ENCODE peak calls at places on chromosomes 3 and 15, in five cellular contexts. S, X, I, N and U are unnamed samples.

GRCh38 chr3:4825572-4826236 is 153.5 kb upstream of the BHLHE40 start:
- DNase-seq in X (no peak), I (no peak), N (no peak), S (no peak), U (peak)

GRCh38 chr15:39016706-39017105 is 452.1 kb upstream of the RASGRP1 start:
- DNase-seq in X (no peak), I (no peak), S (no peak), N (no peak), U (no peak)

GRCh38 chr3:123789760-123790159 is 94.4 kb downstream of the MYLK start:
- DNase-seq in N (no peak), I (no peak), S (no peak), X (no peak), U (no peak)

GRCh38 chr3:144643778-144644191 is 672.2 kb downstream of the DIPK2A start:
- DNase-seq in N (no peak), X (no peak), I (no peak), S (no peak), U (no peak)

GRCh38 chr3:184172681-184173373 is 1.8 kb upstream of the AP2M1 start:
- DNase-seq in I (no peak), X (no peak), N (no peak), S (no peak), U (no peak)

GRCh38 chr15:58805095-58805494 is 34.0 kb downstream of the MINDY2 start:
- DNase-seq in X (no peak), S (no peak), N (no peak), I (no peak), U (no peak)

GRCh38 chr15:77409259-77410156 is 10.4 kb downstream of the PEAK1 start:
- DNase-seq in X (no peak), S (no peak), I (no peak), N (no peak), U (no peak)

GRCh38 chr15:80455051-80455648 is 51.0 kb downstream of the ARNT2 start:
- DNase-seq in I (no peak), X (no peak), S (no peak), N (no peak), U (no peak)

GRCh38 chr15:74776851-74777768 is 4.8 kb upstream of the CSK start:
- DNase-seq in I (peak), S (no peak), N (no peak), X (peak), U (no peak)

GRCh38 chr3:98733778-98734281 is 29.3 kb upstream of the ST3GAL6 start:
- DNase-seq in X (no peak), N (peak), I (peak), S (no peak), U (no peak)

GRCh38 chr3:64954995-64955636 is 267.3 kb upstream of the ADAMTS9 start:
- DNase-seq in N (no peak), I (peak), X (no peak), S (no peak), U (no peak)

GRCh38 chr15:66774001-66774814 is 72.2 kb downstream of the SMAD6 start:
- DNase-seq in S (peak), X (peak), I (peak), N (no peak), U (no peak)

GRCh38 chr15:57769266-57769665 is 62.8 kb downstream of the POLR2M start:
- DNase-seq in N (no peak), X (no peak), S (no peak), I (no peak), U (no peak)

GRCh38 chr15:31392761-31393401 is 66.2 kb downstream of the KLF13 start:
- DNase-seq in I (peak), N (no peak), X (no peak), S (no peak), U (no peak)

GRCh38 chr3:195738274-195739044 is 17.7 kb downstream of the MUC20 start:
- DNase-seq in X (no peak), N (no peak), I (no peak), S (no peak), U (no peak)

GRCh38 chr3:74426571-74426970 is 187.9 kb downstream of the CNTN3 start:
- DNase-seq in S (no peak), I (no peak), N (no peak), X (no peak), U (no peak)

GRCh38 chr3:132230156-132231000 is 86.8 kb upstream of the ACP3 start:
- DNase-seq in I (no peak), S (no peak), X (no peak), N (no peak), U (no peak)

GRCh38 chr3:112472676-112473075 is 26.6 kb downstream of the BTLA start:
- DNase-seq in I (no peak), X (no peak), S (no peak), N (no peak), U (no peak)

GRCh38 chr15:52858388-52859176 is 68.4 kb upstream of the ONECUT1 start:
- DNase-seq in X (no peak), S (no peak), N (no peak), I (peak), U (no peak)

GRCh38 chr3:160473978-160474377 is 24.4 kb upstream of the TRIM59 start:
- DNase-seq in S (no peak), X (no peak), N (no peak), I (no peak), U (no peak)

GRCh38 chr15:95653361-95653805 is 677.1 kb upstream of the NR2F2 start:
- DNase-seq in N (no peak), S (no peak), X (no peak), I (no peak), U (no peak)

GRCh38 chr3:71930056-71930991 is 145.4 kb upstream of the PROK2 start:
- DNase-seq in S (no peak), X (peak), I (peak), N (peak), U (no peak)